ENCODE peak calls at places on chromosomes 7 and 10, in nine cellular contexts. Y, U, B, W, A, X, D, V and Z are unnamed samples.

GRCh38 chr7:102426268-102427031 is 6.9 kb upstream of the ORAI2 start:
- DNase-seq in Y (no peak), U (peak), B (peak), W (no peak), A (no peak), X (no peak), D (no peak), V (no peak), Z (peak)

GRCh38 chr7:98211676-98212531 is 665 bp downstream of the BHLHA15 start:
- DNase-seq in Y (no peak), U (no peak), B (no peak), W (no peak), A (no peak), X (no peak), D (no peak), V (peak), Z (no peak)

GRCh38 chr7:72243329-72243728 is 168.8 kb downstream of the CALN1 start:
- DNase-seq in Y (no peak), U (no peak), B (no peak), W (no peak), A (no peak), X (no peak), D (no peak), V (no peak), Z (no peak)

GRCh38 chr10:111446966-111447365 is 370.1 kb downstream of the ADRA2A start:
- DNase-seq in Y (no peak), U (no peak), B (no peak), W (no peak), A (no peak), X (no peak), D (no peak), V (no peak), Z (no peak)

GRCh38 chr10:105742184-105742583 is 1101.1 kb downstream of the SORCS3 start:
- DNase-seq in Y (peak), U (no peak), B (no peak), W (no peak), A (no peak), X (peak), D (no peak), V (no peak), Z (no peak)

GRCh38 chr7:35504365-35504764 is 190.6 kb downstream of the HERPUD2 start:
- DNase-seq in Y (no peak), U (no peak), B (no peak), W (no peak), A (no peak), X (no peak), D (peak), V (no peak), Z (no peak)

GRCh38 chr7:156509216-156509615 is 131.4 kb upstream of the RNF32 start:
- DNase-seq in Y (no peak), U (no peak), B (no peak), W (no peak), A (no peak), X (no peak), D (no peak), V (no peak), Z (no peak)

GRCh38 chr7:155845226-155845625 is 33.0 kb upstream of the SHH start:
- DNase-seq in Y (no peak), U (no peak), B (no peak), W (no peak), A (no peak), X (no peak), D (no peak), V (peak), Z (no peak)